ENCODE peak calls at places on chromosomes 1 and 21, in five cellular contexts. N is H1, B is IMR-90, K is neuronal stem cell, C is H9. P is an unnamed sample.

GRCh38 chr1:7680791-7681165 is 90.3 kb upstream of the VAMP3 start:
- DNase-seq in B (no peak), K (no peak), N (peak), C (peak), P (no peak)

GRCh38 chr1:164519426-164519825 is 39.6 kb upstream of the PBX1 start:
- DNase-seq in B (no peak), K (no peak), N (no peak), C (no peak), P (no peak)

GRCh38 chr1:175548774-175549173 is 194.6 kb downstream of the TNR start:
- DNase-seq in B (no peak), N (no peak), C (no peak), K (no peak), P (no peak)

GRCh38 chr1:58162952-58163550 is 383.5 kb downstream of the OMA1 start:
- DNase-seq in B (peak), C (peak), N (peak), K (peak), P (peak)

GRCh38 chr1:92910081-92910480 is 51.2 kb downstream of the DIPK1A start:
- DNase-seq in C (no peak), B (no peak), K (no peak), N (no peak), P (no peak)

GRCh38 chr1:6445062-6445763 is 20.6 kb downstream of the ESPN start:
- DNase-seq in K (no peak), B (peak), N (no peak), C (peak), P (peak)

GRCh38 chr21:28336299-28336698 is 656.4 kb downstream of the LTN1 start:
- DNase-seq in B (peak), K (no peak), C (no peak), N (no peak), P (peak)

GRCh38 chr1:203049576-203050180 is 23.4 kb downstream of the PPFIA4 start:
- DNase-seq in N (no peak), K (no peak), C (no peak), B (no peak), P (no peak)

GRCh38 chr1:23902611-23903278 is 10.4 kb downstream of the CNR2 start:
- DNase-seq in K (no peak), B (no peak), C (no peak), N (peak), P (no peak)

GRCh38 chr1:230572121-230573083 is 69.9 kb upstream of the COG2 start:
- DNase-seq in N (no peak), C (no peak), K (no peak), B (no peak), P (peak)
- H3K4me2 ChIP-seq in N (no peak), C (no peak), K (no peak), B (no peak), P (peak)

DNA sequence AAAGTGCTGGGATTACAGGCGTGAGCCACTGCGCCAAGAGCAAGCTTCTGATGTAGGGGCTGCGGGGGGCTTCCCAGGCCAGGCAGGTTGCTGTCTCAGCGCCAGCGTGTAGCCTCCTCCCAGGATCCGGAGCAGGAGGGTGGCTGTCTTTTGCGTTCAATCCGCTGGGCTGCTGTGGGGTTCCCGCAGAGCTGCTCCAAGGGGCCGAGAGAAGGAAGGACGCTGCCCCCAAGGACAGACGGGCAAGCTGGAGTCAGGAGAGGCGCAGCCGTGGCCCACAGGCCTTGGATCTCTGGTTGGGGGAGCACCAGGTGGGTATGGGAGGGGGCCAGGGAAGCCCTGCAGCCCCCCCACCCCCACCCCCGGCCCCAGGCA is 16.0 kb upstream of the SKI start:
- DNase-seq in C (no peak), K (no peak), N (no peak), B (peak), P (no peak)
- H3K27ac ChIP-seq in C (no peak), K (peak), N (peak), B (peak), P (peak)

DNA sequence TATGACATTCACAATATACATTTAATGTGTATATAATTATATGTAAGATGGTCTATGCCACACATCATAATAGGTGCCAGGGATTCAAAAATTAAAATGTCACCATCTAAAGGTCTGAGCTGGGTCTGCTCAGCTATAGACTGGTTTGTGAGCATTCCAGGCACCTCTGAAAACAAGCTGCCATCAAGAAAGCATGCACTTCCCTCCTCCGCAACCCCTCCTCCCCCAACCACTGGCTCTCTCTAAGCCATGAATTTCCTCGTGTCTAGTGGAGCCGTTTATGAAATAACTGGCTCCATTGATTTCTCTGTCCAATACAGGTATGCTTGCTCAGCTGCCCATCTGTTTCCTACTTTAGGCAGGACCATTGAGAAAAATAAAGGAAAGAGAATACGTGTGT is 522.6 kb upstream of the PLXNA2 start:
- DNase-seq in C (no peak), K (no peak), N (no peak), B (no peak), P (no peak)
- H4K91ac ChIP-seq in C (no peak), K (no peak), N (peak), B (no peak), P (no peak)

GRCh38 chr1:2563205-2563604 is 7.0 kb downstream of the TNFRSF14 start:
- DNase-seq in B (no peak), C (no peak), N (peak), K (no peak), P (no peak)

GRCh38 chr1:2564006-2564814 is 8.0 kb downstream of the TNFRSF14 start:
- DNase-seq in B (no peak), N (no peak), K (no peak), C (no peak), P (no peak)

GRCh38 chr1:2567083-2567679 is 11.0 kb downstream of the TNFRSF14 start:
- DNase-seq in K (no peak), B (no peak), C (no peak), N (no peak), P (no peak)

GRCh38 chr1:2566106-2567045 is 10.2 kb downstream of the TNFRSF14 start:
- DNase-seq in B (no peak), N (no peak), K (no peak), C (no peak), P (no peak)

DNA sequence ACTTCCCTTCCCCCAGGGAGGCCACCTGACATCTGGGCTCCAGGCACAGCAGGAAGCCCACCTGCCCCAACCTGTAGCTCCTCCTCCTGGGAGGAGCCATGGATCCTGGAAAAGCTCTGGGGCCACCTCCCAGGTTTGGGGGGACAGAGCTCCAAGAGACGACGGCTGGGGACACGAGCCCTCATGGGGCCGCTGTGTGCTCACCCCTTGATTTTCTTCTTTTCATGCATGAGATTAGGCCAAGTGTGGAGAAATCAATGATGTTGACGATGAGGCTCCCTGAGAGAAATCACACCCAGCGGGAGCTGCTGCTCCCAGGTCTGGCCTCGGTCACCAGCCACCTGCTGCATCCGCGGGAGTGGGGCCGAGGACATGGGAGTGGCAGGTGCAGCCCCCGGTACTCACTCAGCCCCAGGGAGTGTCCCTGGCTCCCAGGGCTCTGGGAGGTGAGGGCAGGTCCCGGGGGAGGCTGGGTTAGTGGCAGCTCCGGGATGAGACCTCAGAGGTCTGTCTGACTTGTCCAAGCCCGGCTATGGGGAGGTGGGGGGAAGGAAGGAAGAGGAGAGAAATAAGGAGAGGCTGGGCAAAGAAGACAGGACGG is 8.7 kb downstream of the TNFRSF14 start:
- DNase-seq in N (no peak), C (no peak), B (no peak), K (no peak), P (no peak)
- H3K4me2 ChIP-seq in N (no peak), C (no peak), B (no peak), K (no peak), P (no peak)

GRCh38 chr1:116989851-116990250 is 11.7 kb upstream of the CD101 start:
- DNase-seq in N (no peak), B (no peak), K (no peak), C (no peak), P (no peak)

GRCh38 chr1:116991918-116992317 is 9.6 kb upstream of the CD101 start:
- DNase-seq in N (no peak), K (no peak), C (no peak), B (no peak), P (no peak)

GRCh38 chr1:116988908-116989307 is 12.7 kb upstream of the CD101 start:
- DNase-seq in N (no peak), C (no peak), K (no peak), B (no peak), P (no peak)

GRCh38 chr1:116988248-116988647 is 13.3 kb upstream of the CD101 start:
- DNase-seq in K (no peak), N (no peak), C (no peak), B (no peak), P (peak)

DNA sequence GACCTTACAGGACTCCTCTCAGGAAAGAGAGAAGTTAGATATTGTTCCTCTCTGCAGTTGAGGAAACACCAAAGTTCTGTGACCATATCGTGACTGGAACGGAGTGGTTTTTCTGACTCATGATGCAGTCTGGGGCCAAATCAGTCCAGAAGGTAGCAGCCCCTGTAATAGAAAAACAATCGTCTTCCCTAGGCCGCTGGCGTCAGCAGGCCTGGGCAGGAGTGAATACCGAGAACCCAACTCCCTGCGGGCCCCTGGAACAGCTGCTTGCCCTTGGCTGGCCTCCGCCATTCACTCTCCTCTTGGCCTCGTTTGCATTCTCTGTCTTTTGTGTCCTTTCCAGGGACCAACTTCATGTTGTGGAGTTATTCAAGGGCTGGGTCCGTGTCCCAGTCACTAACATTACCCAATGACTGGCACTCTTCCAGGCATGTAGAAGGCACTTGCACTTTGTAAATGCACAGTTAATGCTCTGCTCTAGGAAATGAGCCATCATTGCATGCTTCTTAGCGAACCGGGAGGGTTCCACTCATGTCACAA is 10.9 kb upstream of the CD101 start:
- DNase-seq in N (no peak), K (no peak), B (peak), C (no peak), P (peak)
- H3K27ac ChIP-seq in N (no peak), K (no peak), B (no peak), C (no peak), P (peak)

GRCh38 chr1:31414692-31415370 is 1.8 kb downstream of the SERINC2 start:
- DNase-seq in K (no peak), N (no peak), B (no peak), C (no peak), P (no peak)
- H4K91ac ChIP-seq in K (peak), N (peak), B (peak), C (no peak), P (no peak)

GRCh38 chr1:232127190-232127589 is 500.6 kb downstream of the DISC1 start:
- DNase-seq in B (peak), C (no peak), N (no peak), K (no peak), P (peak)
- H3K4me2 ChIP-seq in B (no peak), C (peak), N (peak), K (no peak), P (no peak)